ENCODE peak calls at places on chromosomes 4 and X, in ten cellular contexts. One of them, this sample, is unnamed.

GRCh38 chr4:101075536-101075935 is 271.8 kb downstream of the PPP3CA start:
- DNase-seq in NCI-H526 treated with DMSO at 0.1 percent for 48 hours: no peak
- DNase-seq in stimulated activated CD4-positive, alpha-beta T cell treated with anti-CD3 and anti-CD28 coated beads, Interleukin-12 subunit alpha, Interleukin-12 subunit beta, amount 100 ng/mL, for 48 hours: no peak
- DNase-seq in T-helper 1 cell: no peak
- DNase-seq in RPMI7951: no peak
- DNase-seq in tibial nerve: no peak
- DNase-seq in astrocyte of the spinal cord: no peak
- DNase-seq in activated CD4-positive, alpha-beta T cell treated with anti-CD3 and anti-CD28 coated beads, Interleukin-2, amount 10 ng/mL, durations not matched to agents 7 days and 5 days: no peak
- DNase-seq in EL: no peak
- DNase-seq in activated naive CD4-positive, alpha-beta T cell treated with anti-CD3 and anti-CD28 coated beads, Interleukin-2, amount 50 U/mL, for 16 hours: no peak
- DNase-seq in this sample: no peak

GRCh38 chr4:125132281-125132680 is 182.5 kb upstream of the FAT4 start:
- DNase-seq in NCI-H526 treated with DMSO at 0.1 percent for 48 hours: no peak
- DNase-seq in stimulated activated CD4-positive, alpha-beta T cell treated with anti-CD3 and anti-CD28 coated beads, Interleukin-12 subunit alpha, Interleukin-12 subunit beta, amount 100 ng/mL, for 48 hours: no peak
- DNase-seq in T-helper 1 cell: no peak
- DNase-seq in RPMI7951: no peak
- DNase-seq in tibial nerve: peak
- DNase-seq in astrocyte of the spinal cord: no peak
- DNase-seq in activated CD4-positive, alpha-beta T cell treated with anti-CD3 and anti-CD28 coated beads, Interleukin-2, amount 10 ng/mL, durations not matched to agents 7 days and 5 days: no peak
- DNase-seq in EL: no peak
- DNase-seq in activated naive CD4-positive, alpha-beta T cell treated with anti-CD3 and anti-CD28 coated beads, Interleukin-2, amount 50 U/mL, for 16 hours: no peak
- DNase-seq in this sample: no peak

GRCh38 chrX:23390979-23391378 is 56.3 kb downstream of the PTCHD1 start:
- DNase-seq in NCI-H526 treated with DMSO at 0.1 percent for 48 hours: no peak
- DNase-seq in stimulated activated CD4-positive, alpha-beta T cell treated with anti-CD3 and anti-CD28 coated beads, Interleukin-12 subunit alpha, Interleukin-12 subunit beta, amount 100 ng/mL, for 48 hours: no peak
- DNase-seq in T-helper 1 cell: no peak
- DNase-seq in RPMI7951: no peak
- DNase-seq in tibial nerve: no peak
- DNase-seq in astrocyte of the spinal cord: no peak
- DNase-seq in activated CD4-positive, alpha-beta T cell treated with anti-CD3 and anti-CD28 coated beads, Interleukin-2, amount 10 ng/mL, durations not matched to agents 7 days and 5 days: no peak
- DNase-seq in EL: no peak
- DNase-seq in activated naive CD4-positive, alpha-beta T cell treated with anti-CD3 and anti-CD28 coated beads, Interleukin-2, amount 50 U/mL, for 16 hours: no peak
- DNase-seq in this sample: no peak

GRCh38 chr4:73868206-73869129 is 725 bp upstream of the CXCL1 start:
- DNase-seq in NCI-H526 treated with DMSO at 0.1 percent for 48 hours: no peak
- DNase-seq in stimulated activated CD4-positive, alpha-beta T cell treated with anti-CD3 and anti-CD28 coated beads, Interleukin-12 subunit alpha, Interleukin-12 subunit beta, amount 100 ng/mL, for 48 hours: no peak
- DNase-seq in T-helper 1 cell: no peak
- DNase-seq in RPMI7951: peak
- DNase-seq in tibial nerve: no peak
- DNase-seq in astrocyte of the spinal cord: peak
- DNase-seq in activated CD4-positive, alpha-beta T cell treated with anti-CD3 and anti-CD28 coated beads, Interleukin-2, amount 10 ng/mL, durations not matched to agents 7 days and 5 days: no peak
- DNase-seq in EL: no peak
- DNase-seq in activated naive CD4-positive, alpha-beta T cell treated with anti-CD3 and anti-CD28 coated beads, Interleukin-2, amount 50 U/mL, for 16 hours: no peak
- DNase-seq in this sample: no peak

GRCh38 chr4:54877006-54877405 is 219.2 kb downstream of the KIT start:
- DNase-seq in NCI-H526 treated with DMSO at 0.1 percent for 48 hours: no peak
- DNase-seq in stimulated activated CD4-positive, alpha-beta T cell treated with anti-CD3 and anti-CD28 coated beads, Interleukin-12 subunit alpha, Interleukin-12 subunit beta, amount 100 ng/mL, for 48 hours: no peak
- DNase-seq in T-helper 1 cell: no peak
- DNase-seq in RPMI7951: peak
- DNase-seq in tibial nerve: no peak
- DNase-seq in astrocyte of the spinal cord: peak
- DNase-seq in activated CD4-positive, alpha-beta T cell treated with anti-CD3 and anti-CD28 coated beads, Interleukin-2, amount 10 ng/mL, durations not matched to agents 7 days and 5 days: no peak
- DNase-seq in EL: peak
- DNase-seq in activated naive CD4-positive, alpha-beta T cell treated with anti-CD3 and anti-CD28 coated beads, Interleukin-2, amount 50 U/mL, for 16 hours: no peak
- DNase-seq in this sample: no peak

GRCh38 chr4:85861064-85861767 is 386.3 kb downstream of the ARHGAP24 start:
- DNase-seq in NCI-H526 treated with DMSO at 0.1 percent for 48 hours: no peak
- DNase-seq in stimulated activated CD4-positive, alpha-beta T cell treated with anti-CD3 and anti-CD28 coated beads, Interleukin-12 subunit alpha, Interleukin-12 subunit beta, amount 100 ng/mL, for 48 hours: no peak
- DNase-seq in T-helper 1 cell: no peak
- DNase-seq in RPMI7951: no peak
- DNase-seq in tibial nerve: no peak
- DNase-seq in astrocyte of the spinal cord: no peak
- DNase-seq in activated CD4-positive, alpha-beta T cell treated with anti-CD3 and anti-CD28 coated beads, Interleukin-2, amount 10 ng/mL, durations not matched to agents 7 days and 5 days: no peak
- DNase-seq in EL: no peak
- DNase-seq in activated naive CD4-positive, alpha-beta T cell treated with anti-CD3 and anti-CD28 coated beads, Interleukin-2, amount 50 U/mL, for 16 hours: no peak
- DNase-seq in this sample: no peak

GRCh38 chr4:113474017-113474416 is 287.5 kb downstream of the CAMK2D start:
- DNase-seq in NCI-H526 treated with DMSO at 0.1 percent for 48 hours: no peak
- DNase-seq in stimulated activated CD4-positive, alpha-beta T cell treated with anti-CD3 and anti-CD28 coated beads, Interleukin-12 subunit alpha, Interleukin-12 subunit beta, amount 100 ng/mL, for 48 hours: peak
- DNase-seq in T-helper 1 cell: no peak
- DNase-seq in RPMI7951: peak
- DNase-seq in tibial nerve: no peak
- DNase-seq in astrocyte of the spinal cord: peak
- DNase-seq in activated CD4-positive, alpha-beta T cell treated with anti-CD3 and anti-CD28 coated beads, Interleukin-2, amount 10 ng/mL, durations not matched to agents 7 days and 5 days: no peak
- DNase-seq in EL: peak
- DNase-seq in activated naive CD4-positive, alpha-beta T cell treated with anti-CD3 and anti-CD28 coated beads, Interleukin-2, amount 50 U/mL, for 16 hours: peak
- DNase-seq in this sample: no peak

GRCh38 chrX:99301990-99302389 is 1108.1 kb downstream of the PCDH19 start:
- DNase-seq in NCI-H526 treated with DMSO at 0.1 percent for 48 hours: peak
- DNase-seq in stimulated activated CD4-positive, alpha-beta T cell treated with anti-CD3 and anti-CD28 coated beads, Interleukin-12 subunit alpha, Interleukin-12 subunit beta, amount 100 ng/mL, for 48 hours: no peak
- DNase-seq in T-helper 1 cell: no peak
- DNase-seq in RPMI7951: no peak
- DNase-seq in tibial nerve: no peak
- DNase-seq in astrocyte of the spinal cord: no peak
- DNase-seq in activated CD4-positive, alpha-beta T cell treated with anti-CD3 and anti-CD28 coated beads, Interleukin-2, amount 10 ng/mL, durations not matched to agents 7 days and 5 days: no peak
- DNase-seq in EL: no peak
- DNase-seq in activated naive CD4-positive, alpha-beta T cell treated with anti-CD3 and anti-CD28 coated beads, Interleukin-2, amount 50 U/mL, for 16 hours: no peak
- DNase-seq in this sample: no peak

GRCh38 chr4:46392421-46392820 is 2.5 kb upstream of the GABRA2 start:
- DNase-seq in NCI-H526 treated with DMSO at 0.1 percent for 48 hours: no peak
- DNase-seq in stimulated activated CD4-positive, alpha-beta T cell treated with anti-CD3 and anti-CD28 coated beads, Interleukin-12 subunit alpha, Interleukin-12 subunit beta, amount 100 ng/mL, for 48 hours: no peak
- DNase-seq in T-helper 1 cell: no peak
- DNase-seq in RPMI7951: no peak
- DNase-seq in tibial nerve: no peak
- DNase-seq in astrocyte of the spinal cord: no peak
- DNase-seq in activated CD4-positive, alpha-beta T cell treated with anti-CD3 and anti-CD28 coated beads, Interleukin-2, amount 10 ng/mL, durations not matched to agents 7 days and 5 days: no peak
- DNase-seq in EL: no peak
- DNase-seq in activated naive CD4-positive, alpha-beta T cell treated with anti-CD3 and anti-CD28 coated beads, Interleukin-2, amount 50 U/mL, for 16 hours: no peak
- DNase-seq in this sample: no peak

GRCh38 chr4:108060164-108060563 is 70.5 kb downstream of the HADH start:
- DNase-seq in NCI-H526 treated with DMSO at 0.1 percent for 48 hours: peak
- DNase-seq in stimulated activated CD4-positive, alpha-beta T cell treated with anti-CD3 and anti-CD28 coated beads, Interleukin-12 subunit alpha, Interleukin-12 subunit beta, amount 100 ng/mL, for 48 hours: no peak
- DNase-seq in T-helper 1 cell: no peak
- DNase-seq in RPMI7951: peak
- DNase-seq in tibial nerve: peak
- DNase-seq in astrocyte of the spinal cord: peak
- DNase-seq in activated CD4-positive, alpha-beta T cell treated with anti-CD3 and anti-CD28 coated beads, Interleukin-2, amount 10 ng/mL, durations not matched to agents 7 days and 5 days: no peak
- DNase-seq in EL: peak
- DNase-seq in activated naive CD4-positive, alpha-beta T cell treated with anti-CD3 and anti-CD28 coated beads, Interleukin-2, amount 50 U/mL, for 16 hours: no peak
- DNase-seq in this sample: no peak

GRCh38 chr4:82715731-82716617 is 82.6 kb downstream of the SCD5 start:
- DNase-seq in NCI-H526 treated with DMSO at 0.1 percent for 48 hours: no peak
- DNase-seq in stimulated activated CD4-positive, alpha-beta T cell treated with anti-CD3 and anti-CD28 coated beads, Interleukin-12 subunit alpha, Interleukin-12 subunit beta, amount 100 ng/mL, for 48 hours: no peak
- DNase-seq in T-helper 1 cell: no peak
- DNase-seq in RPMI7951: no peak
- DNase-seq in tibial nerve: no peak
- DNase-seq in astrocyte of the spinal cord: no peak
- DNase-seq in activated CD4-positive, alpha-beta T cell treated with anti-CD3 and anti-CD28 coated beads, Interleukin-2, amount 10 ng/mL, durations not matched to agents 7 days and 5 days: no peak
- DNase-seq in EL: peak
- DNase-seq in activated naive CD4-positive, alpha-beta T cell treated with anti-CD3 and anti-CD28 coated beads, Interleukin-2, amount 50 U/mL, for 16 hours: no peak
- DNase-seq in this sample: no peak

GRCh38 chr4:159035570-159035969 is 67.3 kb upstream of the RAPGEF2 start:
- DNase-seq in NCI-H526 treated with DMSO at 0.1 percent for 48 hours: peak
- DNase-seq in stimulated activated CD4-positive, alpha-beta T cell treated with anti-CD3 and anti-CD28 coated beads, Interleukin-12 subunit alpha, Interleukin-12 subunit beta, amount 100 ng/mL, for 48 hours: no peak
- DNase-seq in T-helper 1 cell: no peak
- DNase-seq in RPMI7951: no peak
- DNase-seq in tibial nerve: no peak
- DNase-seq in astrocyte of the spinal cord: no peak
- DNase-seq in activated CD4-positive, alpha-beta T cell treated with anti-CD3 and anti-CD28 coated beads, Interleukin-2, amount 10 ng/mL, durations not matched to agents 7 days and 5 days: no peak
- DNase-seq in EL: no peak
- DNase-seq in activated naive CD4-positive, alpha-beta T cell treated with anti-CD3 and anti-CD28 coated beads, Interleukin-2, amount 50 U/mL, for 16 hours: no peak
- DNase-seq in this sample: no peak

GRCh38 chr4:6732441-6733357 is 16.7 kb downstream of the BLOC1S4 start:
- DNase-seq in NCI-H526 treated with DMSO at 0.1 percent for 48 hours: no peak
- DNase-seq in stimulated activated CD4-positive, alpha-beta T cell treated with anti-CD3 and anti-CD28 coated beads, Interleukin-12 subunit alpha, Interleukin-12 subunit beta, amount 100 ng/mL, for 48 hours: no peak
- DNase-seq in T-helper 1 cell: no peak
- DNase-seq in RPMI7951: peak
- DNase-seq in tibial nerve: peak
- DNase-seq in astrocyte of the spinal cord: peak
- DNase-seq in activated CD4-positive, alpha-beta T cell treated with anti-CD3 and anti-CD28 coated beads, Interleukin-2, amount 10 ng/mL, durations not matched to agents 7 days and 5 days: no peak
- DNase-seq in EL: peak
- DNase-seq in activated naive CD4-positive, alpha-beta T cell treated with anti-CD3 and anti-CD28 coated beads, Interleukin-2, amount 50 U/mL, for 16 hours: no peak
- DNase-seq in this sample: no peak

GRCh38 chr4:57303012-57303751 is 193.0 kb upstream of the IGFBP7 start:
- DNase-seq in NCI-H526 treated with DMSO at 0.1 percent for 48 hours: no peak
- DNase-seq in stimulated activated CD4-positive, alpha-beta T cell treated with anti-CD3 and anti-CD28 coated beads, Interleukin-12 subunit alpha, Interleukin-12 subunit beta, amount 100 ng/mL, for 48 hours: no peak
- DNase-seq in T-helper 1 cell: no peak
- DNase-seq in RPMI7951: peak
- DNase-seq in tibial nerve: no peak
- DNase-seq in astrocyte of the spinal cord: no peak
- DNase-seq in activated CD4-positive, alpha-beta T cell treated with anti-CD3 and anti-CD28 coated beads, Interleukin-2, amount 10 ng/mL, durations not matched to agents 7 days and 5 days: no peak
- DNase-seq in EL: peak
- DNase-seq in activated naive CD4-positive, alpha-beta T cell treated with anti-CD3 and anti-CD28 coated beads, Interleukin-2, amount 50 U/mL, for 16 hours: no peak
- DNase-seq in this sample: no peak

GRCh38 chr4:94889961-94890360 is 132.2 kb downstream of the BMPR1B start:
- DNase-seq in NCI-H526 treated with DMSO at 0.1 percent for 48 hours: no peak
- DNase-seq in stimulated activated CD4-positive, alpha-beta T cell treated with anti-CD3 and anti-CD28 coated beads, Interleukin-12 subunit alpha, Interleukin-12 subunit beta, amount 100 ng/mL, for 48 hours: no peak
- DNase-seq in T-helper 1 cell: no peak
- DNase-seq in RPMI7951: peak
- DNase-seq in tibial nerve: no peak
- DNase-seq in astrocyte of the spinal cord: peak
- DNase-seq in activated CD4-positive, alpha-beta T cell treated with anti-CD3 and anti-CD28 coated beads, Interleukin-2, amount 10 ng/mL, durations not matched to agents 7 days and 5 days: no peak
- DNase-seq in EL: no peak
- DNase-seq in activated naive CD4-positive, alpha-beta T cell treated with anti-CD3 and anti-CD28 coated beads, Interleukin-2, amount 50 U/mL, for 16 hours: no peak
- DNase-seq in this sample: no peak

GRCh38 chrX:29545878-29546277 is 669.5 kb upstream of the MAGEB2 start:
- DNase-seq in NCI-H526 treated with DMSO at 0.1 percent for 48 hours: no peak
- DNase-seq in stimulated activated CD4-positive, alpha-beta T cell treated with anti-CD3 and anti-CD28 coated beads, Interleukin-12 subunit alpha, Interleukin-12 subunit beta, amount 100 ng/mL, for 48 hours: no peak
- DNase-seq in T-helper 1 cell: no peak
- DNase-seq in RPMI7951: no peak
- DNase-seq in tibial nerve: no peak
- DNase-seq in astrocyte of the spinal cord: no peak
- DNase-seq in activated CD4-positive, alpha-beta T cell treated with anti-CD3 and anti-CD28 coated beads, Interleukin-2, amount 10 ng/mL, durations not matched to agents 7 days and 5 days: no peak
- DNase-seq in EL: no peak
- DNase-seq in activated naive CD4-positive, alpha-beta T cell treated with anti-CD3 and anti-CD28 coated beads, Interleukin-2, amount 50 U/mL, for 16 hours: no peak
- DNase-seq in this sample: no peak

GRCh38 chrX:19889582-19890342 is 2.4 kb upstream of the SH3KBP1 start:
- DNase-seq in NCI-H526 treated with DMSO at 0.1 percent for 48 hours: no peak
- DNase-seq in stimulated activated CD4-positive, alpha-beta T cell treated with anti-CD3 and anti-CD28 coated beads, Interleukin-12 subunit alpha, Interleukin-12 subunit beta, amount 100 ng/mL, for 48 hours: no peak
- DNase-seq in T-helper 1 cell: peak
- DNase-seq in RPMI7951: peak
- DNase-seq in tibial nerve: no peak
- DNase-seq in astrocyte of the spinal cord: peak
- DNase-seq in activated CD4-positive, alpha-beta T cell treated with anti-CD3 and anti-CD28 coated beads, Interleukin-2, amount 10 ng/mL, durations not matched to agents 7 days and 5 days: no peak
- DNase-seq in EL: peak
- DNase-seq in activated naive CD4-positive, alpha-beta T cell treated with anti-CD3 and anti-CD28 coated beads, Interleukin-2, amount 50 U/mL, for 16 hours: peak
- DNase-seq in this sample: no peak

This sample was measured in thoracic aorta.